ENCODE peak calls at places on chromosomes 12 and 14, in six cellular contexts. X is right cardiac atrium; A is kidney epithelial cell; C is stimulated activated CD8-positive, alpha-beta memory T cell treated with anti-CD3 and anti-CD28 coated beads, Interleukin-12 subunit alpha, Interleukin-12 subunit beta, amount 100 ng/mL, for 4 hours; S is substantia nigra; T is GM13977. Q is an unnamed sample.

GRCh38 chr14:89618821-89619551 is 202.0 kb upstream of the FOXN3 start:
- DNase-seq in S (no peak), T (peak; percentile 82), C (peak; percentile 60), A (no peak), X (peak; percentile 92), Q (peak; percentile 86)

GRCh38 chr12:119940881-119941280 is 48.2 kb upstream of the BICDL1 start:
- DNase-seq in C (no peak), A (peak; percentile 82), X (no peak), S (no peak), T (no peak), Q (no peak)

GRCh38 chr12:91778091-91778819 is 367.4 kb downstream of the BTG1 start:
- DNase-seq in S (no peak), A (no peak), X (no peak), T (no peak), C (no peak), Q (no peak)

GRCh38 chr14:33836203-33836894 is 114.5 kb downstream of the EGLN3 start:
- DNase-seq in S (no peak), X (no peak), T (no peak), C (no peak), A (no peak), Q (no peak)

GRCh38 chr14:90453401-90453951 is 56.6 kb downstream of the CALM1 start:
- DNase-seq in A (no peak), S (no peak), T (no peak), C (no peak), X (peak; percentile 79), Q (no peak)

GRCh38 chr12:47744005-47744651 is 14.6 kb downstream of the RAPGEF3 start:
- DNase-seq in X (no peak), C (peak; percentile 35), T (peak; percentile 59), A (no peak), S (no peak), Q (peak; percentile 85)

GRCh38 chr14:55198749-55199148 is 7.4 kb upstream of the DLGAP5 start:
- DNase-seq in C (no peak), S (no peak), T (no peak), X (no peak), A (no peak), Q (no peak)

GRCh38 chr14:75934998-75935628 is 46.7 kb downstream of the TGFB3 start:
- DNase-seq in A (no peak), X (no peak), T (no peak), S (no peak), C (no peak), Q (no peak)

GRCh38 chr12:98295681-98296080 is 219.7 kb upstream of the TMPO start:
- DNase-seq in T (no peak), A (no peak), C (no peak), S (no peak), X (no peak), Q (no peak)

GRCh38 chr14:52020866-52021717 is 31.7 kb downstream of the RTRAF start:
- DNase-seq in X (no peak), A (no peak), T (no peak), S (no peak), C (no peak), Q (peak; percentile 83)

GRCh38 chr12:132837693-132838463 is 9.2 kb upstream of the GOLGA3 start:
- DNase-seq in S (no peak), C (no peak), X (peak; percentile 79), A (no peak), T (no peak), Q (no peak)

GRCh38 chr14:101933209-101933608 is 31.2 kb upstream of the DYNC1H1 start:
- DNase-seq in C (no peak), X (peak; percentile 54), A (no peak), S (no peak), T (no peak), Q (no peak)

GRCh38 chr12:100368066-100368465 is 11.2 kb downstream of the SLC17A8 start:
- DNase-seq in C (no peak), A (no peak), S (no peak), X (no peak), T (no peak), Q (no peak)

GRCh38 chr12:108611884-108612415 is 14.1 kb upstream of the TMEM119 start:
- DNase-seq in T (no peak), S (no peak), A (peak; percentile 90), X (no peak), C (peak; percentile 49), Q (peak; percentile 83)

GRCh38 chr12:15772405-15773018 is 16.7 kb downstream of the EPS8 start:
- DNase-seq in X (no peak), A (no peak), T (no peak), S (no peak), C (no peak), Q (peak; percentile 56)

GRCh38 chr12:63151061-63151897 is at the start of gene AVPR1A:
- DNase-seq in C (no peak), A (no peak), X (peak; percentile 40), T (no peak), S (no peak), Q (peak; percentile 45)

GRCh38 chr12:76037130-76038105 is 5.8 kb upstream of the PHLDA1 start:
- DNase-seq in S (no peak), A (no peak), T (peak; percentile 46), X (no peak), C (no peak), Q (peak; percentile 86)

GRCh38 chr12:5441497-5442236 is 9.8 kb downstream of the NTF3 start:
- DNase-seq in T (no peak), X (no peak), A (peak; percentile 87), S (no peak), C (no peak), Q (peak; percentile 92)

GRCh38 chr12:30930238-30931010 is 3.9 kb downstream of the TSPAN11 start:
- DNase-seq in C (no peak), A (no peak), S (no peak), T (no peak), X (no peak), Q (no peak)

GRCh38 chr14:94028450-94028826 is 2.3 kb downstream of the OTUB2 start:
- DNase-seq in X (no peak), A (no peak), C (no peak), T (peak; percentile 50), S (no peak), Q (no peak)

GRCh38 chr14:69259531-69260245 is at the start of gene GALNT16:
- DNase-seq in S (no peak), C (no peak), X (peak; percentile 78), T (peak; percentile 60), A (no peak), Q (peak; percentile 66)

GRCh38 chr12:99806304-99806703 is 158.8 kb downstream of the GARIN6 start:
- DNase-seq in S (no peak), X (no peak), A (no peak), C (no peak), T (no peak), Q (no peak)

GRCh38 chr14:96105921-96106441 is 66.8 kb downstream of the C14orf132 start:
- DNase-seq in A (no peak), T (peak; percentile 3), S (no peak), C (no peak), X (peak; percentile 61), Q (no peak)

GRCh38 chr12:25840678-25841077 is 117.8 kb upstream of the RASSF8 start:
- DNase-seq in X (no peak), S (no peak), T (no peak), A (no peak), C (no peak), Q (no peak)

GRCh38 chr12:65952737-65953209 is 128.5 kb downstream of the HMGA2 start:
- DNase-seq in C (no peak), X (no peak), A (no peak), S (no peak), T (no peak), Q (no peak)

GRCh38 chr14:82657186-82657675 is 1123.6 kb upstream of the SEL1L start:
- DNase-seq in X (no peak), A (no peak), C (no peak), T (no peak), S (no peak), Q (no peak)

GRCh38 chr12:78121969-78122610 is 291.4 kb downstream of the NAV3 start:
- DNase-seq in T (no peak), C (no peak), S (no peak), X (peak; percentile 45), A (no peak), Q (no peak)

GRCh38 chr12:106585862-106586534 is 3.2 kb downstream of the RFX4 start:
- DNase-seq in C (no peak), T (no peak), S (no peak), X (no peak), A (no peak), Q (peak; percentile 77)

GRCh38 chr12:11202811-11203210 is 16.1 kb upstream of the TAS2R42 start:
- DNase-seq in A (no peak), X (no peak), T (no peak), S (no peak), C (no peak), Q (no peak)

GRCh38 chr12:113244015-113244983 is 23.0 kb downstream of the TPCN1 start:
- DNase-seq in S (peak; percentile 58), A (no peak), T (no peak), X (peak; percentile 83), C (no peak), Q (no peak)

GRCh38 chr12:69330475-69331473 is 17.4 kb upstream of the LYZ start:
- DNase-seq in C (peak; percentile 8), S (no peak), T (peak; percentile 26), X (peak; percentile 59), A (no peak), Q (peak; percentile 64)

Q was measured in mesendoderm.